ENCODE peak calls at places on chromosomes 7 and 10, in eight cellular contexts. One of them, this sample, is unnamed.

GRCh38 chr7:140060788-140061606 is 1.8 kb downstream of the PARP12 start:
- DNase-seq in anterior cingulate cortex: no peak
- DNase-seq in A549: no peak
- DNase-seq in CD8-positive, alpha-beta memory T cell: no peak
- DNase-seq in activated naive CD8-positive, alpha-beta T cell treated with anti-CD3 and anti-CD28 coated beads, Interleukin-2, amount 50 U/mL, for 16 hours: no peak
- DNase-seq in globus pallidus: peak; percentile 14
- DNase-seq in stimulated activated CD4-positive, alpha-beta T cell treated with anti-CD3 and anti-CD28 coated beads, Interleukin-1b, Interleukin-23, amount 100 ng/mL, for 24 hours: no peak
- DNase-seq in H9: no peak
- DNase-seq in this sample: no peak

GRCh38 chr7:1567893-1568292 is 1.9 kb downstream of the PSMG3 start:
- DNase-seq in activated naive CD8-positive, alpha-beta T cell treated with anti-CD3 and anti-CD28 coated beads, Interleukin-2, amount 50 U/mL, for 16 hours: no peak
- DNase-seq in CD8-positive, alpha-beta memory T cell: no peak
- DNase-seq in stimulated activated CD4-positive, alpha-beta T cell treated with anti-CD3 and anti-CD28 coated beads, Interleukin-1b, Interleukin-23, amount 100 ng/mL, for 24 hours: no peak
- DNase-seq in anterior cingulate cortex: peak; percentile 14
- DNase-seq in globus pallidus: no peak
- DNase-seq in A549: no peak
- DNase-seq in H9: no peak
- DNase-seq in this sample: no peak

GRCh38 chr7:42735081-42735480 is 176.8 kb downstream of the C7orf25 start:
- DNase-seq in activated naive CD8-positive, alpha-beta T cell treated with anti-CD3 and anti-CD28 coated beads, Interleukin-2, amount 50 U/mL, for 16 hours: no peak
- DNase-seq in globus pallidus: no peak
- DNase-seq in stimulated activated CD4-positive, alpha-beta T cell treated with anti-CD3 and anti-CD28 coated beads, Interleukin-1b, Interleukin-23, amount 100 ng/mL, for 24 hours: no peak
- DNase-seq in A549: no peak
- DNase-seq in CD8-positive, alpha-beta memory T cell: no peak
- DNase-seq in anterior cingulate cortex: no peak
- DNase-seq in H9: no peak
- DNase-seq in this sample: no peak

GRCh38 chr10:92667078-92667477 is 22.7 kb upstream of the HHEX start:
- DNase-seq in stimulated activated CD4-positive, alpha-beta T cell treated with anti-CD3 and anti-CD28 coated beads, Interleukin-1b, Interleukin-23, amount 100 ng/mL, for 24 hours: no peak
- DNase-seq in globus pallidus: no peak
- DNase-seq in activated naive CD8-positive, alpha-beta T cell treated with anti-CD3 and anti-CD28 coated beads, Interleukin-2, amount 50 U/mL, for 16 hours: no peak
- DNase-seq in CD8-positive, alpha-beta memory T cell: no peak
- DNase-seq in A549: no peak
- DNase-seq in anterior cingulate cortex: no peak
- DNase-seq in H9: no peak
- DNase-seq in this sample: no peak

GRCh38 chr10:86968994-86969355 is 693 bp downstream of the ADIRF start:
- DNase-seq in H9: no peak
- DNase-seq in activated naive CD8-positive, alpha-beta T cell treated with anti-CD3 and anti-CD28 coated beads, Interleukin-2, amount 50 U/mL, for 16 hours: no peak
- DNase-seq in A549: no peak
- DNase-seq in stimulated activated CD4-positive, alpha-beta T cell treated with anti-CD3 and anti-CD28 coated beads, Interleukin-1b, Interleukin-23, amount 100 ng/mL, for 24 hours: no peak
- DNase-seq in CD8-positive, alpha-beta memory T cell: no peak
- DNase-seq in globus pallidus: no peak
- DNase-seq in anterior cingulate cortex: no peak
- DNase-seq in this sample: no peak

GRCh38 chr10:108521827-108522503 is 1357.5 kb upstream of the SORCS1 start:
- DNase-seq in A549: no peak
- DNase-seq in activated naive CD8-positive, alpha-beta T cell treated with anti-CD3 and anti-CD28 coated beads, Interleukin-2, amount 50 U/mL, for 16 hours: no peak
- DNase-seq in globus pallidus: no peak
- DNase-seq in CD8-positive, alpha-beta memory T cell: no peak
- DNase-seq in stimulated activated CD4-positive, alpha-beta T cell treated with anti-CD3 and anti-CD28 coated beads, Interleukin-1b, Interleukin-23, amount 100 ng/mL, for 24 hours: no peak
- DNase-seq in H9: no peak
- DNase-seq in anterior cingulate cortex: no peak
- DNase-seq in this sample: no peak

GRCh38 chr7:148348466-148348865 is 242.1 kb upstream of the C7orf33 start:
- DNase-seq in stimulated activated CD4-positive, alpha-beta T cell treated with anti-CD3 and anti-CD28 coated beads, Interleukin-1b, Interleukin-23, amount 100 ng/mL, for 24 hours: no peak
- DNase-seq in activated naive CD8-positive, alpha-beta T cell treated with anti-CD3 and anti-CD28 coated beads, Interleukin-2, amount 50 U/mL, for 16 hours: no peak
- DNase-seq in CD8-positive, alpha-beta memory T cell: no peak
- DNase-seq in A549: no peak
- DNase-seq in H9: no peak
- DNase-seq in globus pallidus: no peak
- DNase-seq in anterior cingulate cortex: no peak
- DNase-seq in this sample: no peak

GRCh38 chr7:140551334-140552239 is 72.3 kb upstream of the MKRN1 start:
- DNase-seq in CD8-positive, alpha-beta memory T cell: no peak
- DNase-seq in stimulated activated CD4-positive, alpha-beta T cell treated with anti-CD3 and anti-CD28 coated beads, Interleukin-1b, Interleukin-23, amount 100 ng/mL, for 24 hours: no peak
- DNase-seq in activated naive CD8-positive, alpha-beta T cell treated with anti-CD3 and anti-CD28 coated beads, Interleukin-2, amount 50 U/mL, for 16 hours: no peak
- DNase-seq in H9: no peak
- DNase-seq in globus pallidus: no peak
- DNase-seq in A549: no peak
- DNase-seq in anterior cingulate cortex: no peak
- DNase-seq in this sample: no peak

GRCh38 chr10:43222296-43222695 is 44.6 kb downstream of the RASGEF1A start:
- DNase-seq in CD8-positive, alpha-beta memory T cell: no peak
- DNase-seq in stimulated activated CD4-positive, alpha-beta T cell treated with anti-CD3 and anti-CD28 coated beads, Interleukin-1b, Interleukin-23, amount 100 ng/mL, for 24 hours: no peak
- DNase-seq in H9: peak; percentile 8
- DNase-seq in globus pallidus: no peak
- DNase-seq in activated naive CD8-positive, alpha-beta T cell treated with anti-CD3 and anti-CD28 coated beads, Interleukin-2, amount 50 U/mL, for 16 hours: no peak
- DNase-seq in anterior cingulate cortex: no peak
- DNase-seq in A549: no peak
- DNase-seq in this sample: no peak

GRCh38 chr10:129867780-129868179 is 96.3 kb downstream of the EBF3 start:
- DNase-seq in globus pallidus: no peak
- DNase-seq in A549: no peak
- DNase-seq in activated naive CD8-positive, alpha-beta T cell treated with anti-CD3 and anti-CD28 coated beads, Interleukin-2, amount 50 U/mL, for 16 hours: no peak
- DNase-seq in H9: no peak
- DNase-seq in stimulated activated CD4-positive, alpha-beta T cell treated with anti-CD3 and anti-CD28 coated beads, Interleukin-1b, Interleukin-23, amount 100 ng/mL, for 24 hours: no peak
- DNase-seq in CD8-positive, alpha-beta memory T cell: no peak
- DNase-seq in anterior cingulate cortex: no peak
- DNase-seq in this sample: no peak

GRCh38 chr10:107072028-107072427 is 92.5 kb downstream of the SORCS1 start:
- DNase-seq in A549: no peak
- DNase-seq in stimulated activated CD4-positive, alpha-beta T cell treated with anti-CD3 and anti-CD28 coated beads, Interleukin-1b, Interleukin-23, amount 100 ng/mL, for 24 hours: no peak
- DNase-seq in CD8-positive, alpha-beta memory T cell: no peak
- DNase-seq in globus pallidus: no peak
- DNase-seq in H9: no peak
- DNase-seq in anterior cingulate cortex: no peak
- DNase-seq in activated naive CD8-positive, alpha-beta T cell treated with anti-CD3 and anti-CD28 coated beads, Interleukin-2, amount 50 U/mL, for 16 hours: no peak
- DNase-seq in this sample: no peak

GRCh38 chr10:5443429-5443828 is 31.1 kb downstream of the NET1 start:
- DNase-seq in CD8-positive, alpha-beta memory T cell: no peak
- DNase-seq in stimulated activated CD4-positive, alpha-beta T cell treated with anti-CD3 and anti-CD28 coated beads, Interleukin-1b, Interleukin-23, amount 100 ng/mL, for 24 hours: no peak
- DNase-seq in globus pallidus: no peak
- DNase-seq in H9: no peak
- DNase-seq in anterior cingulate cortex: no peak
- DNase-seq in A549: no peak
- DNase-seq in activated naive CD8-positive, alpha-beta T cell treated with anti-CD3 and anti-CD28 coated beads, Interleukin-2, amount 50 U/mL, for 16 hours: no peak
- DNase-seq in this sample: no peak

GRCh38 chr10:50421026-50421719 is 169.9 kb upstream of the ASAH2 start:
- DNase-seq in CD8-positive, alpha-beta memory T cell: no peak
- DNase-seq in anterior cingulate cortex: peak; percentile 35
- DNase-seq in A549: peak; percentile 47
- DNase-seq in stimulated activated CD4-positive, alpha-beta T cell treated with anti-CD3 and anti-CD28 coated beads, Interleukin-1b, Interleukin-23, amount 100 ng/mL, for 24 hours: no peak
- DNase-seq in globus pallidus: peak; percentile 67
- DNase-seq in H9: peak; percentile 55
- DNase-seq in activated naive CD8-positive, alpha-beta T cell treated with anti-CD3 and anti-CD28 coated beads, Interleukin-2, amount 50 U/mL, for 16 hours: no peak
- DNase-seq in this sample: no peak

GRCh38 chr10:110358278-110358677 is 53.6 kb upstream of the SMNDC1 start:
- DNase-seq in globus pallidus: no peak
- DNase-seq in activated naive CD8-positive, alpha-beta T cell treated with anti-CD3 and anti-CD28 coated beads, Interleukin-2, amount 50 U/mL, for 16 hours: no peak
- DNase-seq in H9: no peak
- DNase-seq in stimulated activated CD4-positive, alpha-beta T cell treated with anti-CD3 and anti-CD28 coated beads, Interleukin-1b, Interleukin-23, amount 100 ng/mL, for 24 hours: no peak
- DNase-seq in CD8-positive, alpha-beta memory T cell: no peak
- DNase-seq in A549: no peak
- DNase-seq in anterior cingulate cortex: no peak
- DNase-seq in this sample: no peak

GRCh38 chr7:131538791-131539179 is 17.6 kb downstream of the PODXL start:
- DNase-seq in globus pallidus: no peak
- DNase-seq in stimulated activated CD4-positive, alpha-beta T cell treated with anti-CD3 and anti-CD28 coated beads, Interleukin-1b, Interleukin-23, amount 100 ng/mL, for 24 hours: no peak
- DNase-seq in anterior cingulate cortex: no peak
- DNase-seq in CD8-positive, alpha-beta memory T cell: no peak
- DNase-seq in A549: no peak
- DNase-seq in H9: no peak
- DNase-seq in activated naive CD8-positive, alpha-beta T cell treated with anti-CD3 and anti-CD28 coated beads, Interleukin-2, amount 50 U/mL, for 16 hours: no peak
- DNase-seq in this sample: no peak

GRCh38 chr7:412313-412710 is 107.3 kb downstream of the PDGFA start:
- DNase-seq in activated naive CD8-positive, alpha-beta T cell treated with anti-CD3 and anti-CD28 coated beads, Interleukin-2, amount 50 U/mL, for 16 hours: no peak
- DNase-seq in CD8-positive, alpha-beta memory T cell: no peak
- DNase-seq in stimulated activated CD4-positive, alpha-beta T cell treated with anti-CD3 and anti-CD28 coated beads, Interleukin-1b, Interleukin-23, amount 100 ng/mL, for 24 hours: no peak
- DNase-seq in A549: no peak
- DNase-seq in globus pallidus: no peak
- DNase-seq in anterior cingulate cortex: no peak
- DNase-seq in H9: no peak
- DNase-seq in this sample: no peak

GRCh38 chr7:127813991-127814556 is 162.1 kb downstream of the SND1 start:
- DNase-seq in activated naive CD8-positive, alpha-beta T cell treated with anti-CD3 and anti-CD28 coated beads, Interleukin-2, amount 50 U/mL, for 16 hours: no peak
- DNase-seq in globus pallidus: no peak
- DNase-seq in CD8-positive, alpha-beta memory T cell: no peak
- DNase-seq in H9: no peak
- DNase-seq in A549: no peak
- DNase-seq in stimulated activated CD4-positive, alpha-beta T cell treated with anti-CD3 and anti-CD28 coated beads, Interleukin-1b, Interleukin-23, amount 100 ng/mL, for 24 hours: no peak
- DNase-seq in anterior cingulate cortex: no peak
- DNase-seq in this sample: no peak

GRCh38 chr10:83166344-83166743 is 973.0 kb upstream of the GHITM start:
- DNase-seq in H9: peak; percentile 80
- DNase-seq in A549: no peak
- DNase-seq in activated naive CD8-positive, alpha-beta T cell treated with anti-CD3 and anti-CD28 coated beads, Interleukin-2, amount 50 U/mL, for 16 hours: no peak
- DNase-seq in globus pallidus: no peak
- DNase-seq in stimulated activated CD4-positive, alpha-beta T cell treated with anti-CD3 and anti-CD28 coated beads, Interleukin-1b, Interleukin-23, amount 100 ng/mL, for 24 hours: no peak
- DNase-seq in CD8-positive, alpha-beta memory T cell: no peak
- DNase-seq in anterior cingulate cortex: no peak
- DNase-seq in this sample: no peak

GRCh38 chr7:76318488-76319353 is 16.2 kb downstream of the HSPB1 start:
- DNase-seq in anterior cingulate cortex: peak; percentile 74
- DNase-seq in A549: peak; percentile 95
- DNase-seq in globus pallidus: peak; percentile 68
- DNase-seq in stimulated activated CD4-positive, alpha-beta T cell treated with anti-CD3 and anti-CD28 coated beads, Interleukin-1b, Interleukin-23, amount 100 ng/mL, for 24 hours: peak; percentile 23
- DNase-seq in H9: peak; percentile 64
- DNase-seq in CD8-positive, alpha-beta memory T cell: peak; percentile 57
- DNase-seq in activated naive CD8-positive, alpha-beta T cell treated with anti-CD3 and anti-CD28 coated beads, Interleukin-2, amount 50 U/mL, for 16 hours: peak; percentile 10
- DNase-seq in this sample: peak; percentile 38

This sample was measured in activated CD4-positive, CD25-positive, alpha-beta regulatory T cell treated with anti-CD3 and anti-CD28 coated beads, Interleukin-2, amount 50 U/mL, for 16 hours.